ENCODE peak calls at places on chromosomes 1 and 21, in seven cellular contexts. J is HFF-Myc, D is trophoblast cell, C is GM06990, M is lower lobe of right lung, G is GM12865, B is heart left ventricle. I is an unnamed sample.

GRCh38 chr1:116496898-116497297 is 73.9 kb downstream of the CD58 start:
- DNase-seq in B (no peak), J (no peak), G (no peak), D (no peak), M (no peak), C (no peak), I (no peak)

GRCh38 chr1:223831755-223832636 is 13.8 kb downstream of the TP53BP2 start:
- DNase-seq in G (no peak), M (no peak), C (peak), B (no peak), D (peak), J (no peak), I (peak)

GRCh38 chr1:29695809-29696208 is 459.5 kb downstream of the PTPRU start:
- DNase-seq in B (no peak), D (no peak), M (no peak), J (no peak), C (no peak), G (no peak), I (no peak)

GRCh38 chr1:107293901-107294600 is 153.2 kb downstream of the NTNG1 start:
- DNase-seq in M (no peak), B (no peak), G (no peak), D (no peak), C (no peak), J (no peak), I (no peak)

GRCh38 chr21:42471206-42471605 is 24.8 kb downstream of the RSPH1 start:
- DNase-seq in D (no peak), B (no peak), G (no peak), C (no peak), M (no peak), J (no peak), I (no peak)

GRCh38 chr1:235127774-235128452 is 724 bp downstream of the TOMM20 start:
- DNase-seq in D (peak), J (no peak), G (peak), B (no peak), M (no peak), C (peak), I (peak)

GRCh38 chr1:205849619-205850355 is at the start of gene PM20D1:
- DNase-seq in D (peak), J (peak), C (peak), B (peak), M (peak), G (peak), I (peak)

GRCh38 chr1:160638540-160638857 is 8.3 kb downstream of the SLAMF1 start:
- DNase-seq in J (no peak), M (no peak), C (no peak), G (no peak), B (no peak), D (no peak), I (no peak)

GRCh38 chr1:47848985-47849610 is 148.1 kb downstream of the TRABD2B start:
- DNase-seq in B (no peak), M (no peak), C (no peak), G (no peak), J (no peak), D (no peak), I (no peak)

GRCh38 chr1:114427612-114428011 is 83.4 kb downstream of the TRIM33 start:
- DNase-seq in M (no peak), B (no peak), G (no peak), D (peak), J (no peak), C (no peak), I (no peak)

GRCh38 chr1:40315239-40315794 is 1.8 kb downstream of the COL9A2 start:
- DNase-seq in M (peak), C (peak), G (peak), J (peak), D (peak), B (peak), I (peak)
- H3K4me3 ChIP-seq in M (peak), C (peak), G (peak), J (peak), D (peak), B (peak), I (peak)

DNA sequence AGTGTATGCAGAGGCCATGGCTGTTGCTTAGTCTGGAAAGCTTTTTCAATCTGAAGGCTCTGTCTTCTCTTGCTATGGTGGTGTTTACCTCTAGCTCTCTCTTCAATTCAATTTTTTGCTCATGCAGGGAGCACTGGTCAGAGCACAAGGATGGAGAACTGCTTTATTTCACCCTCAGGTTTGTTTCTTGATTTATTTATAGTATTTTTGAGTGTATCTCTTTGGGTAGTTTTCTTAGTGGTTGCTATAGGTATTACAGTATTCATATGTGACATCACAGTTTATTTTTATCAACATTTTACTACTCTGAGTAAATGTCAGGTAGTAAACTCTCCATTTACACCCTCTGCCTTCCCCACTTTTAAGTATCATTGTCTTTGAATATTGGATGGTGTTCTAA is 147.9 kb downstream of the RASAL2 start:
- DNase-seq in M (no peak), D (no peak), G (no peak), B (no peak), J (no peak), C (no peak), I (no peak)
- H3K4me3 ChIP-seq in M (no peak), D (no peak), G (no peak), B (no peak), J (no peak), C (no peak), I (no peak)

DNA sequence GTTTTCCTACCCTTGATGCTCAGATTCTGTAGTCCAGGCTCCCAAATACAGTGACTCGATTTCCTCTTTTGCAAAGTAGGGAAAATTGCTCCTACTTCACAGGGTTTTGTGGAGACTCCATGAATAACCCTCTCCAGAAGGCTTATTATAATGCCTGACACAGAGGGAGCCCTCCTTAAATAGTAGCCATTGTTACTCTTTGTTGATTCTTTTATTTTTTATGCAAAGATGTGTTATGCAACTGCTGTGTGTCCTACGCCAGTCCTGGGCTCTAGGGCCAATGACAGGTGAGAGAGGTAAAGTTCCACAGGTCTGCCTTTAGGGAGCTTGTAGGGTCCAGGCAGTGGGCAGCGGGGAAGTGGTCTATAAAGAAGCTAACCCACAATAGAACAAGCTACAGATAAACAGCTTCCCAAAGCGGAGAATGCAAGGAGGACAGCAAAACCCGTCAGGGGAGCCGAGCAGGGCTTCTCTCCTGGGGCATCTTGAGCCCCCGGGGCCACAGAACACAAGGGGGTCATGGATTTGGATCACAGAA is 1.5 kb downstream of the AADACL3 start:
- DNase-seq in G (no peak), B (no peak), J (no peak), C (no peak), M (no peak), D (no peak), I (no peak)
- H3K4me3 ChIP-seq in G (no peak), B (no peak), J (no peak), C (no peak), M (no peak), D (no peak), I (no peak)

GRCh38 chr1:155173478-155174333 is at the start of gene TRIM46:
- DNase-seq in D (no peak), B (no peak), J (no peak), C (peak), M (no peak), G (peak), I (peak)

GRCh38 chr1:155175281-155175926 is 1.8 kb downstream of the TRIM46 start:
- DNase-seq in C (no peak), J (no peak), G (peak), B (no peak), M (no peak), D (no peak), I (no peak)

GRCh38 chr1:155172732-155173477 is at the start of gene KRTCAP2:
- DNase-seq in G (peak), B (peak), C (peak), J (peak), M (peak), D (peak), I (peak)

GRCh38 chr1:155175927-155176371 is 2.3 kb downstream of the TRIM46 start:
- DNase-seq in B (no peak), D (no peak), G (peak), J (no peak), C (no peak), M (peak), I (no peak)

GRCh38 chr1:155174334-155175280 is 958 bp downstream of the TRIM46 start:
- DNase-seq in C (no peak), M (no peak), B (no peak), D (no peak), J (no peak), G (peak), I (peak)
- H3K4me3 ChIP-seq in C (no peak), M (peak), B (no peak), D (peak), J (peak), G (peak), I (peak)

GRCh38 chr1:21090460-21090859 is 86.2 kb downstream of the EIF4G3 start:
- DNase-seq in G (peak), D (no peak), M (no peak), J (no peak), C (no peak), B (no peak), I (no peak)
- H3K4me3 ChIP-seq in G (no peak), D (no peak), M (no peak), J (no peak), C (no peak), B (no peak), I (no peak)

DNA sequence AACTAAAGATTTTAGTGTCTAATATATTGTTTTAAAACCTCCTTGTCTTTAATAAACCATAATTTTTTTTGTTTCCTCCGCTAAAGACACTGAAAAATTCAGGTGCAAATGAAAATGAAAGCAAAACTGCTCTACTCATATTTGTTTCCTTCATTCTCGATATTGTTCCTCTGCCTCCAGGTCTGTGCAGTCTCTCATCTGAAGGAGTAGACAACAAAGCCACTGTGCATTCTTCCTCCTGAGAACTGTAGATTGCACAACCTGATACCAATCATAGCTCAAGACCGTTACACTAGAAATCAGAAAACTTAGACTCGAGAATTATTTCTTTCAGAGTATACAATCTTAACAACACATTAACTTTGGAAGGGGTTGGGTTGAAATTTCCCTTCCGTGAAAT is 373.1 kb upstream of the CXADR start:
- DNase-seq in C (no peak), D (peak), B (no peak), M (no peak), J (no peak), G (no peak), I (peak)
- H3K4me3 ChIP-seq in C (no peak), D (no peak), B (peak), M (peak), J (no peak), G (no peak), I (peak)

GRCh38 chr1:3072178-3072947 is 3.4 kb downstream of the PRDM16 start:
- DNase-seq in G (no peak), D (no peak), C (no peak), B (peak), M (peak), J (no peak), I (no peak)
- H3K4me3 ChIP-seq in G (no peak), D (no peak), C (no peak), B (peak), M (peak), J (no peak), I (no peak)

GRCh38 chr1:13731897-13732296 is 31.9 kb downstream of the PRDM2 start:
- DNase-seq in D (no peak), B (no peak), C (no peak), J (no peak), G (peak), M (no peak), I (no peak)

GRCh38 chr1:13730751-13731482 is 30.9 kb downstream of the PRDM2 start:
- DNase-seq in G (peak), B (no peak), M (peak), D (no peak), J (no peak), C (peak), I (no peak)

GRCh38 chr1:13735168-13735930 is 35.4 kb downstream of the PRDM2 start:
- DNase-seq in M (no peak), B (no peak), J (no peak), D (no peak), G (no peak), C (no peak), I (peak)

GRCh38 chr1:13733705-13734104 is 33.7 kb downstream of the PRDM2 start:
- DNase-seq in M (no peak), D (no peak), C (no peak), G (no peak), J (no peak), B (no peak), I (no peak)

DNA sequence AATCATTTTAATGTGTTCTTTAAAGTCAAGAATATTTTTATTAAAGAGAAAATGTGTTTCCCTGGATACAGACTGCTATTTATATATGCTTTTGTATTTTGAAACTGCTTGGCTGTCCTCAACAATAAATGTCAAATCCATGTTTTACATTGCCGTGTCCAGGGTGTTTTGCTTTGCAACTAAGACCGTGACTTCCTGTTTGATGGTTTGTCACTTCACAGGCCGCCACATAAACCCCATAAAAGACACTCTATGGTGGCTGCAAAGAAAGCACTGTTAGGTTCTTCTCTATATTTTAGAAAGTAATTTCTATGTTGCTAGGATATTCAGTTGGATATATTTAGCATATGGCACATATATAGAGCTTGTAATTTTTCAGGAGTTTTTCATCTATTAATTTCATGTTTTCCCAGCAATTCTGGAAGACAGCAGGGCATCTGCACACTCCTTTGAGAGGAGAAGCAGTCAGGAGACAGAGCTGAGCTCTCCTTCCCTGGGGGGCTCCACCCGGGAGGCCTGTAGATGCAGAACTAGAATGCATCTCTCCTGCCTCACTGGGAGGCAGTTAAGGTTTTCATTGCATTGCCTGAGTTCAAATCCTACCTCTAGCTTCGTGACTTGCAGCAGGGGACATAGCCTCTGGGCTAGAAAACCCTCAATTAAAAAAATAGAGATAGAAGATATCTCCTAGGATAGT is 33.1 kb downstream of the PRDM2 start:
- DNase-seq in C (no peak), J (no peak), D (no peak), B (no peak), G (peak), M (no peak), I (no peak)
- H3K4me3 ChIP-seq in C (peak), J (no peak), D (no peak), B (no peak), G (peak), M (no peak), I (no peak)

DNA sequence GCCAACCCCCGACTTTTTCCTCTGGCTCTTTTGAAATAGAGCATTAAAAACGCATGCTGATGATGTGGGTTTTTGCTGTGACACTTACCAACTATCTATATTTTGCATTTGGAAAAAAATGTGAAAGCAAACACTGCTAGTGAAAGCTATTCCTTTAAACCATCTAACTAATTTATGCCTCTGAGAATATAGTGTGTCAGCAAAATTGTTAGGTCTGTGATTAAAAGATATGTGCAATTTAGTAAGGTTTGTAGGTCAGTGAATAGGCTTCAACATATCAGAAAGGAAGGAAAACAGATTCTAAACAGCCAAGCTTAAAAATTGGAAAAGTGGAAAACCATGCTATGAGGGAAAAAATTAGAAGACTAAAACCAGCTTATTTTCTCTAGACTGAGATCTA is 1929.3 kb downstream of the NCAM2 start:
- DNase-seq in G (no peak), B (no peak), C (no peak), D (no peak), M (no peak), J (no peak), I (no peak)
- H3K4me3 ChIP-seq in G (no peak), B (no peak), C (no peak), D (no peak), M (no peak), J (no peak), I (no peak)